ENCODE peak calls at places on chromosomes 13 and 19, in four cellular contexts. One of them, this sample, is unnamed.

GRCh38 chr13:112968910-112969691 is at the start of gene MCF2L:
- DNase-seq in A549: peak
- DNase-seq in endothelial cell of umbilical vein: peak
- DNase-seq in K562: peak
- DNase-seq in this sample: no peak

GRCh38 chr13:77218274-77218673 is 108.6 kb downstream of the MYCBP2 start:
- DNase-seq in A549: no peak
- DNase-seq in endothelial cell of umbilical vein: no peak
- DNase-seq in K562: no peak
- DNase-seq in this sample: no peak

GRCh38 chr19:6765738-6766356 is 1.4 kb downstream of the SH2D3A start:
- DNase-seq in A549: peak
- DNase-seq in endothelial cell of umbilical vein: no peak
- DNase-seq in K562: no peak
- DNase-seq in this sample: no peak

GRCh38 chr13:87798536-87798935 is 127.4 kb downstream of the SLITRK5 start:
- DNase-seq in A549: no peak
- DNase-seq in endothelial cell of umbilical vein: no peak
- DNase-seq in K562: no peak
- DNase-seq in this sample: no peak

GRCh38 chr13:72458701-72459100 is 268.7 kb downstream of the MZT1 start:
- DNase-seq in A549: no peak
- DNase-seq in endothelial cell of umbilical vein: no peak
- DNase-seq in K562: no peak
- DNase-seq in this sample: no peak

GRCh38 chr19:41705393-41706174 is 2.8 kb upstream of the CEACAM5 start:
- DNase-seq in A549: peak
- DNase-seq in endothelial cell of umbilical vein: peak
- DNase-seq in K562: peak
- DNase-seq in this sample: peak

GRCh38 chr13:111879719-111880118 is 187.2 kb upstream of the SOX1 start:
- DNase-seq in A549: no peak
- DNase-seq in endothelial cell of umbilical vein: no peak
- DNase-seq in K562: no peak
- DNase-seq in this sample: no peak

GRCh38 chr13:103703246-103703645 is 637.0 kb upstream of the SLC10A2 start:
- DNase-seq in A549: no peak
- DNase-seq in endothelial cell of umbilical vein: no peak
- DNase-seq in K562: no peak
- DNase-seq in this sample: no peak

GRCh38 chr19:18675779-18676178 is 7.7 kb upstream of the CRTC1 start:
- DNase-seq in A549: no peak
- DNase-seq in endothelial cell of umbilical vein: no peak
- DNase-seq in K562: peak
- DNase-seq in this sample: peak

GRCh38 chr13:23399254-23399796 is 34.2 kb downstream of the SACS start:
- DNase-seq in A549: no peak
- DNase-seq in endothelial cell of umbilical vein: no peak
- DNase-seq in K562: no peak
- DNase-seq in this sample: no peak

GRCh38 chr19:11735375-11735774 is 3.4 kb downstream of the ZNF823 start:
- DNase-seq in A549: no peak
- DNase-seq in endothelial cell of umbilical vein: no peak
- DNase-seq in K562: no peak
- DNase-seq in this sample: no peak

GRCh38 chr13:113655358-113656014 is 2.5 kb downstream of the ATP4B start:
- DNase-seq in A549: no peak
- DNase-seq in endothelial cell of umbilical vein: no peak
- DNase-seq in K562: no peak
- DNase-seq in this sample: no peak

GRCh38 chr13:113864303-113864890 is 521 bp upstream of the GAS6 start:
- DNase-seq in A549: no peak
- DNase-seq in endothelial cell of umbilical vein: peak
- DNase-seq in K562: no peak
- DNase-seq in this sample: no peak

GRCh38 chr13:48783181-48783630 is 129.5 kb downstream of the CYSLTR2 start:
- DNase-seq in A549: peak
- DNase-seq in endothelial cell of umbilical vein: peak
- DNase-seq in K562: no peak
- DNase-seq in this sample: peak

GRCh38 chr13:48161530-48162179 is 66.8 kb upstream of the MED4 start:
- DNase-seq in A549: no peak
- DNase-seq in endothelial cell of umbilical vein: peak
- DNase-seq in K562: no peak
- DNase-seq in this sample: peak

GRCh38 chr13:39144941-39145533 is 106.8 kb downstream of the NHLRC3 start:
- DNase-seq in A549: peak
- DNase-seq in endothelial cell of umbilical vein: peak
- DNase-seq in K562: peak
- DNase-seq in this sample: peak

GRCh38 chr19:32829345-32829896 is 40.1 kb downstream of the SLC7A9 start:
- DNase-seq in A549: no peak
- DNase-seq in endothelial cell of umbilical vein: no peak
- DNase-seq in K562: no peak
- DNase-seq in this sample: no peak

GRCh38 chr13:72144625-72145024 is 277.6 kb upstream of the DACH1 start:
- DNase-seq in A549: no peak
- DNase-seq in endothelial cell of umbilical vein: no peak
- DNase-seq in K562: no peak
- DNase-seq in this sample: no peak

GRCh38 chr13:20495087-20496023 is 30.3 kb downstream of the CRYL1 start:
- DNase-seq in A549: peak
- DNase-seq in endothelial cell of umbilical vein: peak
- DNase-seq in K562: peak
- DNase-seq in this sample: peak
- TF ChIP-seq MAX in A549: no peak
- TF ChIP-seq MAX in endothelial cell of umbilical vein: no peak
- TF ChIP-seq MAX in K562: no peak
- TF ChIP-seq MAX in this sample: peak

DNA sequence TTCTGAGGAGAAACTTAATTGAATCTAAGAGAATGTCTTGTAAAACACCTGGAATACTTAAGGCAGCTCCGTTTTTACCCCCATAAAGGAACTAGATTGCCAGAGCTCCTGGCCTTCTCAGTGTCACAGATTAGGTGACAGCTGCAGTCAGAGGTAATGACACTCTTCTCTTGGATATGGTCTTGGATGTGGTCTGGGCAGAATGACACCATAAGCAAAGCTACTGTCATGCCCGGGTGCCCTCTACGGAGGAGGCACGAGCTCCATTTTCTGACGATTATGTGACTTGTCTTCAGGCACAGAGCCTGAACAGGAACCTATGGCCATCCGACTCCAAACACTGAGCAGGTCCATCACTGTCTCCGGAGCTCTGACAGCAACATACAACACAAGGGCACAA is 46.7 kb downstream of the STK24 start:
- DNase-seq in A549: no peak
- DNase-seq in endothelial cell of umbilical vein: no peak
- DNase-seq in K562: no peak
- DNase-seq in this sample: no peak
- TF ChIP-seq CTCF in A549: no peak
- TF ChIP-seq CTCF in endothelial cell of umbilical vein: no peak
- TF ChIP-seq CTCF in K562: no peak
- TF ChIP-seq CTCF in this sample: no peak

DNA sequence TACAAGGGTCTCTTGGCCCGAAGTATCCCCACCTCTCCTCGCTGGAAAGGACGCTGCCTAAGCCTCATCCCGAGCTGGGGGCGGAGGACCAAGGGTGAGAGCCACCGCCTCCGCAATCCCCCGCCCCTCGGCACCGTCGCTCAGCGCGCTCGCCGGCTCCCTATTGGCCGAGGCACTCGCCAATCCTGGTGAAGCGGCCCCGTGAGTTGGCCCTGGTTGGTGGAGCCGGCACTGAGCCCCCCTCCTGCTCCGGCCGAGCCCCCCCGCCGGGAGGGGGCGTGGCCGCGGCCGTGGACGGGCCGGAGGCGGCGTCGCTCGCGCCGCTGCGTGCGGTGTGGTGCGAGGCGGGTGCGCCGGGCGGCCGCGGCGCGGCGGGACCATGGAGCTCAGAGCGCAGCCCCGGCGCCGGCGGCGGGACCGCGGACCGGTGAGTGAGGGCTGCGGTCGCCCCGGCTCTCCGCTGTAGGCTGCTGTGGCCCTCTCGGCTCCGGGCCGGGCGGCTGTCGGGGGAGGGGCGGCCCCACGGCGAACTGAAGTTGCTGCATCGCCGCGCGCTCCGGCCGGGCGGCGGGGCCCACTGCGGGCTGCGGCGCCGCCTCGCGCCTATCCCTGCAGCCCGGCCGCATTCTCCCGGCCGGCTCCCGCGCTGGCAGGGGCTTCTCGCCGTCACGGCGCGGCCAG is at the start of gene WASF3:
- DNase-seq in A549: peak
- DNase-seq in endothelial cell of umbilical vein: peak
- DNase-seq in K562: peak
- DNase-seq in this sample: peak
- TF ChIP-seq POLR2A in A549: no peak
- TF ChIP-seq POLR2A in endothelial cell of umbilical vein: peak
- TF ChIP-seq POLR2A in K562: no peak
- TF ChIP-seq POLR2A in this sample: no peak

GRCh38 chr13:97222934-97223710 is 989 bp downstream of the MBNL2 start:
- DNase-seq in A549: no peak
- DNase-seq in endothelial cell of umbilical vein: peak
- DNase-seq in K562: no peak
- DNase-seq in this sample: no peak
- TF ChIP-seq MAX in A549: no peak
- TF ChIP-seq MAX in endothelial cell of umbilical vein: no peak
- TF ChIP-seq MAX in K562: no peak
- TF ChIP-seq MAX in this sample: peak

GRCh38 chr19:15810335-15810734 is 5.1 kb downstream of the OR10H1 start:
- DNase-seq in A549: peak
- DNase-seq in endothelial cell of umbilical vein: no peak
- DNase-seq in K562: peak
- DNase-seq in this sample: peak
- TF ChIP-seq CTCF in A549: peak
- TF ChIP-seq CTCF in endothelial cell of umbilical vein: no peak
- TF ChIP-seq CTCF in K562: peak
- TF ChIP-seq CTCF in this sample: peak

GRCh38 chr19:50427997-50428425 is 4.7 kb upstream of the MYBPC2 start:
- DNase-seq in A549: no peak
- DNase-seq in endothelial cell of umbilical vein: peak
- DNase-seq in K562: no peak
- DNase-seq in this sample: no peak
- TF ChIP-seq POLR2A in A549: no peak
- TF ChIP-seq POLR2A in endothelial cell of umbilical vein: no peak
- TF ChIP-seq POLR2A in K562: no peak
- TF ChIP-seq POLR2A in this sample: no peak

DNA sequence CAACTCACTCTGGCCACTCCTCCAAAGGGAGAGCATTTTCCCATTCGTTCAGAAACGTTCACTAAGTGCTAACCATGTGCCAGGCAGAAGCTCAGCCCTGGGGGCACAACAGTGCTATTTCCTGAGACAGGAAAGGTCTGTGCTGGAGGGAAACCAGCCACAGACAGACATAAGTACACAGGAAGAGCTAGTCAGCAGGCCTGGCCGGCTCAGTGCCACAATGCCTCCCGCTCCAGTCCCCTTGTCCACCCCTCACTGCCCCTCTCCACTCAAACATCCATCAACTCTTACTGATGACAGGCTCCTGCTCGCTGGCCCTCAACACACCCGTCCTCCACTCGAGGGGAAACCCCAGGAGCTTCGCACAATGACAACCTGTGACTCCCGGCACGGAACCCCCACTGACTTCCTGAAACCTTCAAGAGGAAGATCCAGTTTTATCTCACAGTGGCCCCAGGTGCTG is 11.3 kb upstream of the PLA2G4C start:
- DNase-seq in A549: no peak
- DNase-seq in endothelial cell of umbilical vein: peak
- DNase-seq in K562: no peak
- DNase-seq in this sample: no peak
- TF ChIP-seq MAX in A549: no peak
- TF ChIP-seq MAX in endothelial cell of umbilical vein: peak
- TF ChIP-seq MAX in K562: no peak
- TF ChIP-seq MAX in this sample: peak

GRCh38 chr13:19817106-19817505 is 34.4 kb upstream of the PSPC1 start:
- DNase-seq in A549: no peak
- DNase-seq in endothelial cell of umbilical vein: no peak
- DNase-seq in K562: no peak
- DNase-seq in this sample: no peak

GRCh38 chr13:19805765-19806164 is 23.0 kb upstream of the PSPC1 start:
- DNase-seq in A549: no peak
- DNase-seq in endothelial cell of umbilical vein: no peak
- DNase-seq in K562: no peak
- DNase-seq in this sample: no peak

GRCh38 chr13:19810151-19810550 is 27.4 kb upstream of the PSPC1 start:
- DNase-seq in A549: no peak
- DNase-seq in endothelial cell of umbilical vein: no peak
- DNase-seq in K562: no peak
- DNase-seq in this sample: no peak

DNA sequence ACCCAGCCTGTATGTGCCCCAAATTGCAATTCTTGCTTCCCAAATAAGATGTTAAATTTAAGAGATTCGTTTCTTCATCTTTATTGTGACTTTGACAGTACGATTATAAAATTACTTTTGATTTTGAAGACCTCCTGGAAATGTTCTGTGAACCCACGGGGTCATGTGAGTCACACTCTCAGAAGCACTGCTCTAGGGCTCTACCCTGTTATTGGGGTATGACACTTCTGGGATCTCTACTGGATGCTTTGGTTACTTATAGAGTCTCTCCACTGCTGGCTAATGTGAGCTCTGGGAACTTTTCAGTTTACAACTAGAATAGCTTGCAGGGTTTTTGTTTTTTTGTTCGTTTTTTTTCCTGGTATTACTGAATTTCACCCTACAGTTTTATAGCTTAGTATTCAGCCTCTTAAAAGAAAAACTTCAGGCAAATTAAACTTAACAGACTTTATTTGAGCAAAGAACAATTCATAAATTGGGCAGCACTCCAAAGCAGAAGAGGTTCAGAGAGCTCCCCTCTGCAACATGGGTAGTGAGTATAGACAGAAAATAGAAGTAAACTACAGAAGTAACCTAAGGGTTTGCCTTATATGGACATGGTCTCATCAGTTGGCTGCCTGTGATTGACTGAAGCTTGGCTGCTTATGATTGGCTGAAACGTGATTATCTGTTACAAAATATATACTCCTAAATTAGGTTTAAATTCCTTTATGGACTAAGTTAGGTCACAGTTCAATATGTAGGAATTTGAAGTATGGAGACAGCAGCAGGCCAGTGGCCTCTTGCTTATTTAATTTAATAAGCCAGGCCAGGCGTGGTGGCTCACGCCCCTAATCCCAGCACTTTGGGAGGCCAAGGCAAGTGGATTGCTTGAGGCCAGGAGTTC is 28.5 kb upstream of the PSPC1 start:
- DNase-seq in A549: no peak
- DNase-seq in endothelial cell of umbilical vein: no peak
- DNase-seq in K562: no peak
- DNase-seq in this sample: no peak
- TF ChIP-seq CTCF in A549: no peak
- TF ChIP-seq CTCF in endothelial cell of umbilical vein: no peak
- TF ChIP-seq CTCF in K562: no peak
- TF ChIP-seq CTCF in this sample: no peak

GRCh38 chr13:19958119-19959111 is at the start of gene ZMYM2:
- DNase-seq in A549: peak
- DNase-seq in endothelial cell of umbilical vein: peak
- DNase-seq in K562: peak
- DNase-seq in this sample: peak
- TF ChIP-seq POLR2A in A549: peak
- TF ChIP-seq POLR2A in endothelial cell of umbilical vein: peak
- TF ChIP-seq POLR2A in K562: peak
- TF ChIP-seq POLR2A in this sample: peak

GRCh38 chr19:55467236-55468053 is 2.9 kb upstream of the C19orf85 start:
- DNase-seq in A549: peak
- DNase-seq in endothelial cell of umbilical vein: peak
- DNase-seq in K562: peak
- DNase-seq in this sample: peak
- TF ChIP-seq MAX in A549: peak
- TF ChIP-seq MAX in endothelial cell of umbilical vein: no peak
- TF ChIP-seq MAX in K562: peak
- TF ChIP-seq MAX in this sample: no peak